ENCODE peak calls at places on chromosome 9, in ten cellular contexts. M is HEK293T, N is HCEC 1CT, L is RPMI8226, U is frontal cortex, V is Right ventricle myocardium superior, J is right lobe of liver, E is KG1, W is fibroblast of lung, P is hepatocyte. D is an unnamed sample.

GRCh38 chr9:128160603-128160987 is 530 bp downstream of the BBLN start:
- DNase-seq in M (no peak), E (no peak), W (no peak), U (peak; percentile 44), V (no peak), P (peak; percentile 45), N (no peak), L (peak; percentile 74), J (no peak), D (no peak)

GRCh38 chr9:122810306-122810946 is 10.5 kb downstream of the OR1K1 start:
- DNase-seq in M (peak; percentile 73), E (peak; percentile 84), U (peak; percentile 72), J (peak; percentile 67), N (peak; percentile 58), W (peak; percentile 77), P (peak; percentile 85), V (peak; percentile 71), L (peak; percentile 83), D (no peak)

GRCh38 chr9:136095028-136095494 is at the start of gene NACC2:
- DNase-seq in P (peak; percentile 86), W (peak; percentile 55), U (peak; percentile 84), L (peak; percentile 85), N (peak; percentile 71), V (peak; percentile 87), E (no peak), J (peak; percentile 88), M (peak; percentile 67), D (no peak)

GRCh38 chr9:79939819-79940218 is 368.1 kb downstream of the TLE4 start:
- DNase-seq in J (no peak), L (no peak), E (no peak), P (no peak), W (no peak), U (no peak), V (no peak), N (no peak), M (no peak), D (no peak)

GRCh38 chr9:96522371-96522770 is 72.4 kb downstream of the HABP4 start:
- DNase-seq in M (no peak), L (no peak), J (no peak), E (no peak), W (no peak), N (no peak), P (no peak), U (no peak), V (no peak), D (no peak)

GRCh38 chr9:34744295-34745221 is 34.6 kb upstream of the CCL21 start:
- DNase-seq in W (peak; percentile 76), P (peak; percentile 24), J (no peak), V (peak; percentile 54), N (peak; percentile 76), U (no peak), M (no peak), E (no peak), L (no peak), D (peak; percentile 74)

GRCh38 chr9:137168907-137169763 is 716 bp downstream of the LRRC26 start:
- DNase-seq in L (peak; percentile 93), V (no peak), P (peak; percentile 49), E (no peak), M (peak; percentile 65), N (no peak), W (peak; percentile 18), U (no peak), J (no peak), D (no peak)

GRCh38 chr9:101601904-101602765 is 7.4 kb upstream of the PPP3R2 start:
- DNase-seq in P (peak; percentile 71), V (no peak), J (no peak), N (peak; percentile 49), W (peak; percentile 61), M (peak; percentile 60), L (peak; percentile 39), E (no peak), U (peak; percentile 41), D (no peak)

GRCh38 chr9:133492061-133493021 is 13.4 kb upstream of the SLC2A6 start:
- DNase-seq in P (no peak), V (peak; percentile 40), E (no peak), J (no peak), M (no peak), L (peak; percentile 82), N (no peak), W (no peak), U (no peak), D (peak; percentile 74)

GRCh38 chr9:4812872-4813271 is 20.1 kb downstream of the RCL1 start:
- DNase-seq in V (no peak), J (no peak), W (no peak), L (no peak), N (no peak), M (no peak), E (no peak), P (no peak), U (no peak), D (no peak)

GRCh38 chr9:131585375-131585774 is 40.1 kb downstream of the PRRT1B start:
- DNase-seq in E (peak; percentile 60), P (no peak), V (peak; percentile 57), W (no peak), N (no peak), J (peak; percentile 54), U (no peak), L (no peak), M (no peak), D (no peak)

GRCh38 chr9:26086396-26086795 is 408.2 kb upstream of the TUSC1 start:
- DNase-seq in P (no peak), U (no peak), N (no peak), E (no peak), M (no peak), L (no peak), V (no peak), J (no peak), W (no peak), D (no peak)

GRCh38 chr9:35910613-35911488 is 1.6 kb downstream of the SPAAR start:
- DNase-seq in P (peak; percentile 44), L (peak; percentile 67), W (peak; percentile 81), J (no peak), U (no peak), N (peak; percentile 61), M (peak; percentile 41), E (peak; percentile 6), V (peak; percentile 50), D (peak; percentile 76)

GRCh38 chr9:127161081-127161621 is 38.7 kb upstream of the ANGPTL2 start:
- DNase-seq in V (no peak), L (no peak), E (no peak), U (no peak), P (no peak), W (no peak), M (no peak), N (no peak), J (no peak), D (peak; percentile 58)

GRCh38 chr9:76136986-76137385 is 246.5 kb downstream of the PCSK5 start:
- DNase-seq in M (no peak), U (no peak), E (no peak), V (no peak), P (peak; percentile 38), J (no peak), N (peak; percentile 26), W (peak; percentile 62), L (no peak), D (no peak)

GRCh38 chr9:134811079-134811672 is 69.4 kb upstream of the FCN2 start:
- DNase-seq in L (no peak), J (no peak), V (no peak), P (no peak), W (no peak), U (no peak), M (no peak), E (no peak), N (no peak), D (no peak)

GRCh38 chr9:87290241-87290700 is 207.4 kb upstream of the DAPK1 start:
- DNase-seq in E (no peak), N (peak; percentile 69), L (no peak), V (no peak), U (no peak), M (peak; percentile 33), P (peak; percentile 27), W (no peak), J (no peak), D (no peak)

GRCh38 chr9:124078641-124079040 is 67.1 kb downstream of the LHX2 start:
- DNase-seq in V (no peak), N (peak; percentile 78), P (no peak), E (no peak), M (no peak), W (peak; percentile 39), U (no peak), L (no peak), J (no peak), D (no peak)

GRCh38 chr9:104810421-104811339 is 46.8 kb downstream of the NIPSNAP3B start:
- DNase-seq in N (peak; percentile 48), W (peak; percentile 28), E (no peak), M (peak; percentile 26), V (peak; percentile 44), L (peak; percentile 18), J (peak; percentile 90), U (no peak), P (no peak), D (peak; percentile 85)

GRCh38 chr9:114988962-114989599 is 58.7 kb upstream of the TNFSF8 start:
- DNase-seq in J (no peak), E (no peak), P (peak; percentile 48), U (no peak), L (no peak), V (no peak), W (peak; percentile 17), N (peak; percentile 6), M (no peak), D (no peak)

GRCh38 chr9:34636791-34637355 is 714 bp downstream of the SIGMAR1 start:
- DNase-seq in N (peak; percentile 35), U (no peak), V (no peak), M (no peak), E (no peak), J (peak; percentile 79), W (peak; percentile 38), L (peak; percentile 22), P (no peak), D (no peak)

GRCh38 chr9:37549527-37549926 is 26.7 kb downstream of the FBXO10 start:
- DNase-seq in E (no peak), J (no peak), M (no peak), N (no peak), L (peak; percentile 85), P (no peak), U (no peak), V (no peak), W (no peak), D (no peak)

GRCh38 chr9:115691097-115691496 is 462.5 kb upstream of the PAPPA start:
- DNase-seq in N (peak; percentile 98), M (no peak), W (peak; percentile 96), U (no peak), V (no peak), J (no peak), L (no peak), E (no peak), P (peak; percentile 44), D (no peak)

GRCh38 chr9:81125446-81126092 is 563.8 kb downstream of the TLE1 start:
- DNase-seq in P (no peak), J (no peak), W (no peak), N (peak; percentile 65), U (no peak), M (no peak), V (no peak), L (no peak), E (no peak), D (no peak)

GRCh38 chr9:22008662-22009562 is at the start of gene CDKN2B:
- DNase-seq in N (peak; percentile 91), M (peak; percentile 100), V (peak; percentile 97), J (peak; percentile 98), W (peak; percentile 96), L (peak; percentile 95), E (no peak), U (peak; percentile 89), P (peak; percentile 98), D (peak; percentile 98)

GRCh38 chr9:20477940-20478620 is 144.2 kb downstream of the MLLT3 start:
- DNase-seq in J (no peak), V (no peak), L (no peak), U (no peak), E (no peak), N (no peak), W (no peak), P (no peak), M (no peak), D (no peak)

GRCh38 chr9:88628114-88628513 is 93.1 kb downstream of the NXNL2 start:
- DNase-seq in V (no peak), M (no peak), E (no peak), W (no peak), P (no peak), N (peak; percentile 17), J (no peak), L (no peak), U (no peak), D (no peak)

GRCh38 chr9:9352877-9353481 is 1259.8 kb downstream of the PTPRD start:
- DNase-seq in N (no peak), M (no peak), P (peak; percentile 17), J (no peak), V (no peak), W (peak; percentile 22), L (no peak), U (no peak), E (no peak), D (no peak)

D was measured in kidney.